ENCODE peak calls at places on chromosome 19, in five cellular contexts. H is AG09319; Y is uterus; W is CD8-positive, alpha-beta T cell; F is skeletal muscle cell. L is an unnamed sample.

GRCh38 chr19:38736036-38736412 is 8.2 kb downstream of the CAPN12 start:
- DNase-seq in H (no peak), Y (peak; percentile 49), W (peak; percentile 52), F (no peak), L (no peak)

GRCh38 chr19:57282011-57282636 is 1.8 kb downstream of the ZNF460 start:
- DNase-seq in H (no peak), Y (no peak), W (no peak), F (no peak), L (no peak)

GRCh38 chr19:33438987-33439781 is 65.7 kb downstream of the CEBPG start:
- DNase-seq in H (no peak), Y (no peak), W (no peak), F (no peak), L (no peak)

GRCh38 chr19:532578-533484 is 1.3 kb downstream of the CDC34 start:
- DNase-seq in H (no peak), Y (peak; percentile 76), W (peak; percentile 30), F (no peak), L (peak; percentile 11)

GRCh38 chr19:13931582-13932378 is 6.4 kb downstream of the PODNL1 start:
- DNase-seq in H (no peak), Y (no peak), W (no peak), F (no peak), L (no peak)

GRCh38 chr19:4187313-4188122 is 5.0 kb downstream of the ANKRD24 start:
- DNase-seq in H (no peak), Y (no peak), W (no peak), F (no peak), L (no peak)

GRCh38 chr19:50214699-50215543 is 11.5 kb downstream of the MYH14 start:
- DNase-seq in H (no peak), Y (no peak), W (no peak), F (no peak), L (peak; percentile 53)

GRCh38 chr19:17079710-17080440 is 4.3 kb downstream of the MYO9B start:
- DNase-seq in H (peak; percentile 94), Y (peak; percentile 90), W (peak; percentile 71), F (peak; percentile 94), L (peak; percentile 48)

GRCh38 chr19:11821474-11821873 is 7.4 kb downstream of the ZNF440 start:
- DNase-seq in H (no peak), Y (no peak), W (no peak), F (no peak), L (no peak)

GRCh38 chr19:31389874-31390273 is 40.6 kb upstream of the TSHZ3 start:
- DNase-seq in H (no peak), Y (no peak), W (no peak), F (no peak), L (no peak)

GRCh38 chr19:18446145-18446810 is 8.3 kb upstream of the ISYNA1 start:
- DNase-seq in H (no peak), Y (no peak), W (no peak), F (no peak), L (no peak)

GRCh38 chr19:19207637-19208582 is 3.8 kb upstream of the NCAN start:
- DNase-seq in H (no peak), Y (no peak), W (no peak), F (no peak), L (no peak)

GRCh38 chr19:10604460-10604980 is 17.4 kb upstream of the AP1M2 start:
- DNase-seq in H (no peak), Y (peak; percentile 47), W (peak; percentile 28), F (no peak), L (no peak)

GRCh38 chr19:33413868-33414666 is 40.6 kb downstream of the CEBPG start:
- DNase-seq in H (no peak), Y (no peak), W (no peak), F (no peak), L (no peak)

GRCh38 chr19:49455729-49456128 is 2.7 kb downstream of the ALDH16A1 start:
- DNase-seq in H (peak; percentile 56), Y (no peak), W (no peak), F (no peak), L (no peak)

GRCh38 chr19:6521718-6522646 is 8.8 kb upstream of the TNFSF9 start:
- DNase-seq in H (no peak), Y (no peak), W (peak; percentile 62), F (no peak), L (no peak)

GRCh38 chr19:17910776-17911360 is 21.9 kb upstream of the CCDC124 start:
- DNase-seq in H (no peak), Y (no peak), W (no peak), F (no peak), L (no peak)

GRCh38 chr19:1837625-1838105 is 10.6 kb downstream of the REXO1 start:
- DNase-seq in H (no peak), Y (no peak), W (peak; percentile 60), F (no peak), L (no peak)

GRCh38 chr19:1266818-1267440 is 2.2 kb upstream of the CIRBP start:
- DNase-seq in H (no peak), Y (peak; percentile 68), W (peak; percentile 73), F (no peak), L (no peak)

GRCh38 chr19:40576181-40576584 is 490 bp upstream of the SHKBP1 start:
- DNase-seq in H (no peak), Y (no peak), W (peak; percentile 25), F (no peak), L (no peak)

GRCh38 chr19:4606921-4607678 is 32.2 kb upstream of the TNFAIP8L1 start:
- DNase-seq in H (no peak), Y (no peak), W (no peak), F (no peak), L (peak; percentile 12)

GRCh38 chr19:16587031-16588023 is 15.1 kb upstream of the SLC35E1 start:
- DNase-seq in H (no peak), Y (no peak), W (peak; percentile 64), F (no peak), L (no peak)

GRCh38 chr19:30620354-30620753 is 248.2 kb downstream of the ZNF536 start:
- DNase-seq in H (no peak), Y (no peak), W (no peak), F (no peak), L (no peak)

GRCh38 chr19:19540707-19541515 is 2.8 kb downstream of the CILP2 start:
- DNase-seq in H (no peak), Y (no peak), W (peak; percentile 72), F (no peak), L (peak; percentile 79)

GRCh38 chr19:14147797-14148605 is 11.6 kb upstream of the ASF1B start:
- DNase-seq in H (peak; percentile 35), Y (peak; percentile 74), W (peak; percentile 59), F (no peak), L (no peak)

GRCh38 chr19:15379996-15380647 is 535 bp upstream of the AKAP8 start:
- DNase-seq in H (no peak), Y (peak; percentile 43), W (no peak), F (no peak), L (peak; percentile 26)

GRCh38 chr19:41226874-41227390 is 7.9 kb downstream of the AXL start:
- DNase-seq in H (no peak), Y (no peak), W (no peak), F (no peak), L (no peak)

GRCh38 chr19:18537431-18537830 is 5.9 kb downstream of the FKBP8 start:
- DNase-seq in H (no peak), Y (no peak), W (no peak), F (no peak), L (no peak)

GRCh38 chr19:719081-719512 is 10.4 kb downstream of the PALM start:
- DNase-seq in H (peak; percentile 7), Y (peak; percentile 63), W (no peak), F (no peak), L (no peak)

GRCh38 chr19:16200038-16200775 is 2.5 kb downstream of the AP1M1 start:
- DNase-seq in H (no peak), Y (no peak), W (no peak), F (no peak), L (no peak)

GRCh38 chr19:35555301-35556005 is 8.0 kb downstream of the ATP4A start:
- DNase-seq in H (no peak), Y (no peak), W (no peak), F (no peak), L (peak; percentile 47)

GRCh38 chr19:37936166-37936565 is 29.2 kb downstream of the SIPA1L3 start:
- DNase-seq in H (no peak), Y (no peak), W (no peak), F (no peak), L (no peak)

GRCh38 chr19:10193666-10194499 is 870 bp downstream of the DNMT1 start:
- DNase-seq in H (no peak), Y (no peak), W (peak; percentile 27), F (no peak), L (no peak)

GRCh38 chr19:47408156-47408938 is 11.0 kb downstream of the MEIS3 start:
- DNase-seq in H (no peak), Y (no peak), W (no peak), F (no peak), L (no peak)

GRCh38 chr19:43476606-43477005 is 11.2 kb upstream of the LYPD3 start:
- DNase-seq in H (peak; percentile 92), Y (no peak), W (no peak), F (peak; percentile 13), L (no peak)